ENCODE peak calls at places on chromosomes 4 and X, in five cellular contexts. S is cardiac muscle cell, O is stomach, V is ovary, J is mammary epithelial cell. Z is an unnamed sample. For H3K4me1, the result is how much of the 10 kb centered on the place peaks cover.

GRCh38 chr4:109365944-109366343 is 63.5 kb upstream of the COL25A1 start:
- DNase-seq in S (no peak), O (no peak), V (no peak), J (peak), Z (no peak)

GRCh38 chrX:45322820-45323219 is 122.1 kb upstream of the DIPK2B start:
- DNase-seq in S (no peak), O (no peak), V (no peak), J (peak), Z (no peak)

GRCh38 chr4:102449751-102450352 is 51.3 kb upstream of the NFKB1 start:
- DNase-seq in S (peak), O (peak), V (no peak), J (peak), Z (peak)

GRCh38 chrX:41164469-41164868 is 79.2 kb downstream of the USP9X start:
- DNase-seq in S (no peak), O (peak), V (no peak), J (no peak), Z (no peak)

GRCh38 chr4:121018543-121018942 is 53.8 kb downstream of the NDNF start:
- DNase-seq in S (no peak), O (no peak), V (no peak), J (no peak), Z (no peak)

GRCh38 chr4:87067120-87067885 is 132.5 kb downstream of the AFF1 start:
- DNase-seq in S (no peak), O (no peak), V (no peak), J (no peak), Z (no peak)

GRCh38 chr4:114277690-114278089 is 298.2 kb upstream of the ARSJ start:
- DNase-seq in S (no peak), O (no peak), V (no peak), J (peak), Z (no peak)

GRCh38 chrX:74902806-74903205 is 22.4 kb downstream of the NEXMIF start:
- DNase-seq in S (no peak), O (peak), V (no peak), J (no peak), Z (no peak)

GRCh38 chr4:74109116-74109791 is 10.3 kb upstream of the CXCL2 start:
- DNase-seq in S (peak), O (no peak), V (no peak), J (peak), Z (peak)

GRCh38 chr4:85724801-85725548 is 250.0 kb downstream of the ARHGAP24 start:
- DNase-seq in S (no peak), O (no peak), V (no peak), J (no peak), Z (no peak)

GRCh38 chr4:95867919-95868318 is 28.0 kb downstream of the PDHA2 start:
- DNase-seq in S (peak), O (no peak), V (no peak), J (no peak), Z (no peak)

GRCh38 chr4:71941001-71941400 is 90.8 kb upstream of the NPFFR2 start:
- DNase-seq in S (peak), O (peak), V (no peak), J (peak), Z (peak)

GRCh38 chrX:102599950-102600579 is 750 bp downstream of the ARMCX5 start:
- DNase-seq in S (peak), O (no peak), V (no peak), J (peak), Z (no peak)

GRCh38 chr4:577499-578450 is 1.7 kb upstream of the TMEM271 start:
- DNase-seq in S (no peak), O (no peak), V (no peak), J (peak), Z (no peak)

GRCh38 chr4:153198739-153199138 is 5.5 kb upstream of the TRIM2 start:
- DNase-seq in S (no peak), O (no peak), V (no peak), J (no peak), Z (no peak)

GRCh38 chrX:129665916-129666644 is 11.3 kb upstream of the APLN start:
- DNase-seq in S (no peak), O (no peak), V (no peak), J (peak), Z (peak)

GRCh38 chr4:93617596-93617995 is 211.0 kb upstream of the ATOH1 start:
- DNase-seq in S (no peak), O (no peak), V (no peak), J (no peak), Z (no peak)

GRCh38 chrX:12421918-12422317 is 283.6 kb downstream of the FRMPD4 start:
- DNase-seq in S (no peak), O (no peak), V (no peak), J (no peak), Z (no peak)

GRCh38 chrX:68018248-68019203 is 414.8 kb downstream of the OPHN1 start:
- DNase-seq in S (peak), O (no peak), V (no peak), J (peak), Z (peak)
- TF ChIP-seq CTCF in S (peak), O (no peak), V (no peak), J (peak), Z (no peak)

GRCh38 chr4:2402453-2402852 is 16.0 kb downstream of the ZFYVE28 start:
- DNase-seq in S (no peak), O (no peak), V (no peak), J (no peak), Z (no peak)
- H3K4me3 ChIP-seq in S (no peak), O (peak), V (peak), J (no peak), Z (no peak)

GRCh38 chr4:155608231-155608885 is 58.3 kb upstream of the GUCY1A1 start:
- DNase-seq in S (no peak), O (no peak), V (no peak), J (no peak), Z (no peak)

GRCh38 chr4:155604718-155605601 is 61.7 kb upstream of the GUCY1A1 start:
- DNase-seq in S (no peak), O (peak), V (no peak), J (peak), Z (no peak)

GRCh38 chr4:155612074-155612473 is 54.6 kb upstream of the GUCY1A1 start:
- DNase-seq in S (no peak), O (no peak), V (no peak), J (no peak), Z (no peak)

GRCh38 chr4:155610143-155610542 is 56.5 kb upstream of the GUCY1A1 start:
- DNase-seq in S (no peak), O (no peak), V (no peak), J (no peak), Z (no peak)

GRCh38 chr4:155609455-155610059 is 57.1 kb upstream of the GUCY1A1 start:
- DNase-seq in S (no peak), O (no peak), V (no peak), J (peak), Z (no peak)
- H3K4me1 ChIP-seq in S (under half), O (under half), V (under half), J (under half), Z (under half)

GRCh38 chrX:2500091-2500680 is 590 bp downstream of the DHRSX start:
- DNase-seq in S (peak), O (peak), V (peak), J (peak), Z (peak)
- TF ChIP-seq CTCF in S (peak), O (no peak), V (no peak), J (peak), Z (no peak)